ENCODE peak calls at places on chromosome 9, in eight cellular contexts. One of them, this sample, is unnamed.

GRCh38 chr9:124632077-124632621 is 125.0 kb upstream of the NR5A1 start:
- DNase-seq in HCT116: no peak
- DNase-seq in stomach: no peak
- DNase-seq in spleen: no peak
- DNase-seq in breast epithelium: no peak
- DNase-seq in transverse colon: no peak
- DNase-seq in endothelial cell of umbilical vein: peak
- DNase-seq in prostate gland: no peak
- DNase-seq in this sample: no peak

GRCh38 chr9:89969881-89970639 is 365.2 kb downstream of the GADD45G start:
- DNase-seq in HCT116: no peak
- DNase-seq in stomach: no peak
- DNase-seq in spleen: no peak
- DNase-seq in breast epithelium: no peak
- DNase-seq in transverse colon: peak
- DNase-seq in endothelial cell of umbilical vein: no peak
- DNase-seq in prostate gland: no peak
- DNase-seq in this sample: no peak

GRCh38 chr9:107263289-107263688 is 19.8 kb upstream of the RAD23B start:
- DNase-seq in HCT116: no peak
- DNase-seq in stomach: no peak
- DNase-seq in spleen: no peak
- DNase-seq in breast epithelium: no peak
- DNase-seq in transverse colon: no peak
- DNase-seq in endothelial cell of umbilical vein: no peak
- DNase-seq in prostate gland: no peak
- DNase-seq in this sample: no peak

GRCh38 chr9:119148855-119149254 is 220.4 kb downstream of the BRINP1 start:
- DNase-seq in HCT116: no peak
- DNase-seq in stomach: no peak
- DNase-seq in spleen: no peak
- DNase-seq in breast epithelium: no peak
- DNase-seq in transverse colon: no peak
- DNase-seq in endothelial cell of umbilical vein: no peak
- DNase-seq in prostate gland: no peak
- DNase-seq in this sample: no peak

GRCh38 chr9:73151653-73152382 is at the start of gene ANXA1:
- DNase-seq in HCT116: peak
- DNase-seq in stomach: no peak
- DNase-seq in spleen: no peak
- DNase-seq in breast epithelium: no peak
- DNase-seq in transverse colon: no peak
- DNase-seq in endothelial cell of umbilical vein: peak
- DNase-seq in prostate gland: peak
- DNase-seq in this sample: no peak

GRCh38 chr9:88748566-88749238 is 213.7 kb downstream of the NXNL2 start:
- DNase-seq in HCT116: no peak
- DNase-seq in stomach: no peak
- DNase-seq in spleen: peak
- DNase-seq in breast epithelium: no peak
- DNase-seq in transverse colon: no peak
- DNase-seq in endothelial cell of umbilical vein: no peak
- DNase-seq in prostate gland: no peak
- DNase-seq in this sample: peak

GRCh38 chr9:128898845-128899565 is 17.1 kb downstream of the LRRC8A start:
- DNase-seq in HCT116: no peak
- DNase-seq in stomach: no peak
- DNase-seq in spleen: no peak
- DNase-seq in breast epithelium: no peak
- DNase-seq in transverse colon: no peak
- DNase-seq in endothelial cell of umbilical vein: no peak
- DNase-seq in prostate gland: no peak
- DNase-seq in this sample: no peak

GRCh38 chr9:133351908-133352634 is 4.1 kb downstream of the RPL7A start:
- DNase-seq in HCT116: no peak
- DNase-seq in stomach: no peak
- DNase-seq in spleen: no peak
- DNase-seq in breast epithelium: no peak
- DNase-seq in transverse colon: no peak
- DNase-seq in endothelial cell of umbilical vein: peak
- DNase-seq in prostate gland: no peak
- DNase-seq in this sample: no peak

GRCh38 chr9:129480227-129480626 is 140.7 kb downstream of the C9orf50 start:
- DNase-seq in HCT116: no peak
- DNase-seq in stomach: no peak
- DNase-seq in spleen: no peak
- DNase-seq in breast epithelium: no peak
- DNase-seq in transverse colon: no peak
- DNase-seq in endothelial cell of umbilical vein: no peak
- DNase-seq in prostate gland: no peak
- DNase-seq in this sample: no peak

GRCh38 chr9:127049044-127049443 is 73.4 kb downstream of the ANGPTL2 start:
- DNase-seq in HCT116: no peak
- DNase-seq in stomach: peak
- DNase-seq in spleen: no peak
- DNase-seq in breast epithelium: peak
- DNase-seq in transverse colon: peak
- DNase-seq in endothelial cell of umbilical vein: peak
- DNase-seq in prostate gland: peak
- DNase-seq in this sample: no peak

GRCh38 chr9:125997510-125997823 is 250.3 kb downstream of the PBX3 start:
- DNase-seq in HCT116: no peak
- DNase-seq in stomach: no peak
- DNase-seq in spleen: no peak
- DNase-seq in breast epithelium: no peak
- DNase-seq in transverse colon: no peak
- DNase-seq in endothelial cell of umbilical vein: no peak
- DNase-seq in prostate gland: no peak
- DNase-seq in this sample: peak

GRCh38 chr9:126211441-126212074 is 115.1 kb upstream of the MVB12B start:
- DNase-seq in HCT116: no peak
- DNase-seq in stomach: no peak
- DNase-seq in spleen: no peak
- DNase-seq in breast epithelium: peak
- DNase-seq in transverse colon: no peak
- DNase-seq in endothelial cell of umbilical vein: no peak
- DNase-seq in prostate gland: no peak
- DNase-seq in this sample: no peak

GRCh38 chr9:105023788-105024187 is 95.8 kb upstream of the ABCA1 start:
- DNase-seq in HCT116: no peak
- DNase-seq in stomach: no peak
- DNase-seq in spleen: no peak
- DNase-seq in breast epithelium: no peak
- DNase-seq in transverse colon: no peak
- DNase-seq in endothelial cell of umbilical vein: no peak
- DNase-seq in prostate gland: no peak
- DNase-seq in this sample: no peak

GRCh38 chr9:126128494-126129142 is 198.0 kb upstream of the MVB12B start:
- DNase-seq in HCT116: no peak
- DNase-seq in stomach: peak
- DNase-seq in spleen: peak
- DNase-seq in breast epithelium: no peak
- DNase-seq in transverse colon: no peak
- DNase-seq in endothelial cell of umbilical vein: no peak
- DNase-seq in prostate gland: no peak
- DNase-seq in this sample: no peak

GRCh38 chr9:20065076-20065475 is 276.2 kb upstream of the SLC24A2 start:
- DNase-seq in HCT116: no peak
- DNase-seq in stomach: no peak
- DNase-seq in spleen: no peak
- DNase-seq in breast epithelium: no peak
- DNase-seq in transverse colon: no peak
- DNase-seq in endothelial cell of umbilical vein: peak
- DNase-seq in prostate gland: no peak
- DNase-seq in this sample: no peak

GRCh38 chr9:127567119-127567897 is 44.8 kb upstream of the STXBP1 start:
- DNase-seq in HCT116: no peak
- DNase-seq in stomach: peak
- DNase-seq in spleen: no peak
- DNase-seq in breast epithelium: peak
- DNase-seq in transverse colon: peak
- DNase-seq in endothelial cell of umbilical vein: no peak
- DNase-seq in prostate gland: peak
- DNase-seq in this sample: peak

GRCh38 chr9:106859957-106860715 is 2.8 kb upstream of the ZNF462 start:
- DNase-seq in HCT116: peak
- DNase-seq in stomach: no peak
- DNase-seq in spleen: no peak
- DNase-seq in breast epithelium: peak
- DNase-seq in transverse colon: peak
- DNase-seq in endothelial cell of umbilical vein: peak
- DNase-seq in prostate gland: peak
- DNase-seq in this sample: peak

GRCh38 chr9:133780962-133781827 is 43.0 kb upstream of the SARDH start:
- DNase-seq in HCT116: no peak
- DNase-seq in stomach: no peak
- DNase-seq in spleen: peak
- DNase-seq in breast epithelium: no peak
- DNase-seq in transverse colon: no peak
- DNase-seq in endothelial cell of umbilical vein: no peak
- DNase-seq in prostate gland: no peak
- DNase-seq in this sample: no peak

GRCh38 chr9:84669293-84670105 is at the start of gene NTRK2:
- DNase-seq in HCT116: no peak
- DNase-seq in stomach: no peak
- DNase-seq in spleen: peak
- DNase-seq in breast epithelium: peak
- DNase-seq in transverse colon: no peak
- DNase-seq in endothelial cell of umbilical vein: peak
- DNase-seq in prostate gland: no peak
- DNase-seq in this sample: no peak

GRCh38 chr9:92749071-92749933 is 15.3 kb downstream of the BICD2 start:
- DNase-seq in HCT116: no peak
- DNase-seq in stomach: no peak
- DNase-seq in spleen: peak
- DNase-seq in breast epithelium: no peak
- DNase-seq in transverse colon: no peak
- DNase-seq in endothelial cell of umbilical vein: no peak
- DNase-seq in prostate gland: no peak
- DNase-seq in this sample: no peak

GRCh38 chr9:125748511-125749099 is 1.4 kb downstream of the PBX3 start:
- DNase-seq in HCT116: no peak
- DNase-seq in stomach: no peak
- DNase-seq in spleen: peak
- DNase-seq in breast epithelium: no peak
- DNase-seq in transverse colon: no peak
- DNase-seq in endothelial cell of umbilical vein: no peak
- DNase-seq in prostate gland: peak
- DNase-seq in this sample: peak

DNA sequence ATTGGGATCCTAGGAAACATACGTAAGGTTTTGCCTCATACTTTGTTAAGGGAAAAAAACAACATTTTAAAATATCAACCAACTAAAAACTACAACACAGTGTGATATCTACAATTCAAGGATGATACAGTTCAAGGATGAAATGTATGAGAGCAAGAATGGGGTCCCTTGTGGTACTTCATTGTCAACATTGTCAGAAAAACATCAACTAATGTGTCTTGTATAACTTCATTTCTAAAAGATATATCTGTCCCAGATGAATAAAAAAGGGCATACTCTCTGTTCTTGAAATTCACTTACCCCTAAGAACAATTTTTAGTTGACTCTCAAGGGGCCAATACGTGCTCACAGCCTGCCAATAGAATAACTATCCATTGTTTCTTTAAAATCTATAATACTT is 1250.5 kb downstream of the PTPRD start:
- DNase-seq in HCT116: no peak
- DNase-seq in stomach: no peak
- DNase-seq in spleen: no peak
- DNase-seq in breast epithelium: no peak
- DNase-seq in transverse colon: no peak
- DNase-seq in endothelial cell of umbilical vein: no peak
- DNase-seq in prostate gland: no peak
- DNase-seq in this sample: no peak
- TF ChIP-seq POLR2AphosphoS5 in HCT116: no peak
- TF ChIP-seq POLR2AphosphoS5 in stomach: no peak
- TF ChIP-seq POLR2AphosphoS5 in spleen: no peak
- TF ChIP-seq POLR2AphosphoS5 in breast epithelium: no peak
- TF ChIP-seq POLR2AphosphoS5 in transverse colon: no peak
- TF ChIP-seq POLR2AphosphoS5 in endothelial cell of umbilical vein: no peak
- TF ChIP-seq POLR2AphosphoS5 in prostate gland: no peak
- TF ChIP-seq POLR2AphosphoS5 in this sample: no peak

GRCh38 chr9:94301577-94301976 is 26.9 kb downstream of the NUTM2F start:
- DNase-seq in HCT116: no peak
- DNase-seq in stomach: no peak
- DNase-seq in spleen: no peak
- DNase-seq in breast epithelium: no peak
- DNase-seq in transverse colon: no peak
- DNase-seq in endothelial cell of umbilical vein: no peak
- DNase-seq in prostate gland: no peak
- DNase-seq in this sample: no peak
- TF ChIP-seq POLR2A in HCT116: no peak
- TF ChIP-seq POLR2A in stomach: no peak
- TF ChIP-seq POLR2A in spleen: no peak
- TF ChIP-seq POLR2A in breast epithelium: no peak
- TF ChIP-seq POLR2A in transverse colon: no peak
- TF ChIP-seq POLR2A in endothelial cell of umbilical vein: no peak
- TF ChIP-seq POLR2A in prostate gland: no peak
- TF ChIP-seq POLR2A in this sample: no peak

GRCh38 chr9:36812556-36812955 is 221.5 kb downstream of the PAX5 start:
- DNase-seq in HCT116: no peak
- DNase-seq in stomach: no peak
- DNase-seq in spleen: no peak
- DNase-seq in breast epithelium: no peak
- DNase-seq in transverse colon: no peak
- DNase-seq in endothelial cell of umbilical vein: no peak
- DNase-seq in prostate gland: no peak
- DNase-seq in this sample: no peak
- TF ChIP-seq CTCF in HCT116: no peak
- TF ChIP-seq CTCF in stomach: no peak
- TF ChIP-seq CTCF in spleen: no peak
- TF ChIP-seq CTCF in breast epithelium: no peak
- TF ChIP-seq CTCF in transverse colon: no peak
- TF ChIP-seq CTCF in endothelial cell of umbilical vein: no peak
- TF ChIP-seq CTCF in prostate gland: no peak
- TF ChIP-seq CTCF in this sample: no peak

DNA sequence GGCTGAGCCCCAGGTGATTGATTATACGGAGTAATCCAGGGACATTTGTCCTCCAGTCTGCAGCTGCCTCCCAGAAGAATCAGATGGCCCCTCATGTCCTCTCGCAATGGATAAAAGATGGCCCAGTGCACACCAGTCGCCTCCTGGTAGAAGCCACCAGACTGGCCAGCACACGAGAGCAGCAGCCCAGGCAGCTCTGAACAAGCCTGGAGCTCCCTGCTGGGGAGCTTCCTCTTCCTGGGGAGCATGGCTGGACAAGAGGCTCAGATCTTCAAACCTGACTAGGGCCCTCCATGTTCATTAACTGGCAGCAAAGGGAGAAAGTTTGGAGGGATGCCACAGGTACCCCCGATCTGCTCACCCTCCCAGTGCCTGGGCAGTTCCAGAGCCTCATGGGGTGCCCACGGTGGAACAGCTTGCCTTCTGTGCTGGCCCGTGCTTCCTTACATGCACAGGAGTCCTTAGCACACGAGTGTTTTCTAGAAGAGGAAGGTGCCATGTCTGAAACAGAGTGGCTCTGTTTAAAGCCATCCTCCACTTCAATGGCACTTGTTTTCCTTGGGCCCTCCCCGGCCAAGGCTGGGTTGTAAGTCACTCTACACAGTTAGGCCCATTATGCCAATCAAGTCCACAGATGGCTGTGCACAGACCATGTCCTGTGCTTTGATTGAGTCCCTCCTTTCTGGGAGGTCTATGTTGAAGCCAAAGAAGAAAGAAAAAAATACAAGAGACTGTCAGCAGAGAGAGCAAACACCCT is 75.6 kb downstream of the PRRT1B start:
- DNase-seq in HCT116: no peak
- DNase-seq in stomach: no peak
- DNase-seq in spleen: no peak
- DNase-seq in breast epithelium: no peak
- DNase-seq in transverse colon: no peak
- DNase-seq in endothelial cell of umbilical vein: no peak
- DNase-seq in prostate gland: no peak
- DNase-seq in this sample: no peak
- TF ChIP-seq POLR2AphosphoS5 in HCT116: no peak
- TF ChIP-seq POLR2AphosphoS5 in stomach: no peak
- TF ChIP-seq POLR2AphosphoS5 in spleen: no peak
- TF ChIP-seq POLR2AphosphoS5 in breast epithelium: no peak
- TF ChIP-seq POLR2AphosphoS5 in transverse colon: no peak
- TF ChIP-seq POLR2AphosphoS5 in endothelial cell of umbilical vein: no peak
- TF ChIP-seq POLR2AphosphoS5 in prostate gland: no peak
- TF ChIP-seq POLR2AphosphoS5 in this sample: no peak

This sample was measured in upper lobe of left lung.